ENCODE peak calls at places on chromosomes 13 and 19, in six cellular contexts. S is AG09319, L is LoVo, G is Peyer's patch, X is neural progenitor cell, A is EH. M is an unnamed sample.

GRCh38 chr13:49370390-49370789 is 73.5 kb downstream of the CAB39L start:
- DNase-seq in S (no peak), L (no peak), G (no peak), X (peak; percentile 28), A (no peak), M (no peak)

GRCh38 chr13:39452834-39453233 is 150.2 kb downstream of the LHFPL6 start:
- DNase-seq in S (no peak), L (no peak), G (no peak), X (no peak), A (no peak), M (no peak)

GRCh38 chr13:72166102-72166660 is 299.2 kb upstream of the DACH1 start:
- DNase-seq in S (no peak), L (no peak), G (no peak), X (no peak), A (peak; percentile 64), M (no peak)

GRCh38 chr13:46171739-46172138 is 10.2 kb downstream of the LCP1 start:
- DNase-seq in S (no peak), L (no peak), G (no peak), X (no peak), A (no peak), M (no peak)

GRCh38 chr13:101747039-101747438 is 294.6 kb downstream of the ITGBL1 start:
- DNase-seq in S (no peak), L (no peak), G (no peak), X (no peak), A (no peak), M (no peak)

GRCh38 chr19:48926909-48927308 is 6.6 kb upstream of the DHDH start:
- DNase-seq in S (peak; percentile 81), L (peak; percentile 47), G (peak; percentile 19), X (no peak), A (peak; percentile 97), M (peak; percentile 100)

GRCh38 chr19:16032509-16033135 is 43.7 kb upstream of the TPM4 start:
- DNase-seq in S (no peak), L (no peak), G (no peak), X (no peak), A (no peak), M (no peak)

GRCh38 chr13:24232474-24232873 is 72.0 kb downstream of the SPATA13 start:
- DNase-seq in S (no peak), L (no peak), G (no peak), X (no peak), A (no peak), M (no peak)

GRCh38 chr19:29928831-29929230 is 13.2 kb upstream of the URI1 start:
- DNase-seq in S (no peak), L (no peak), G (no peak), X (no peak), A (no peak), M (no peak)

GRCh38 chr19:36986131-36986530 is 70.0 kb downstream of the ZNF568 start:
- DNase-seq in S (no peak), L (no peak), G (no peak), X (no peak), A (no peak), M (no peak)

GRCh38 chr19:32646556-32646955 is 28.4 kb downstream of the ANKRD27 start:
- DNase-seq in S (no peak), L (no peak), G (no peak), X (no peak), A (no peak), M (no peak)

GRCh38 chr19:37991841-37992248 is 84.8 kb downstream of the SIPA1L3 start:
- DNase-seq in S (no peak), L (no peak), G (no peak), X (no peak), A (peak; percentile 60), M (no peak)

GRCh38 chr13:46495647-46496046 is 57.3 kb upstream of the LRCH1 start:
- DNase-seq in S (no peak), L (no peak), G (no peak), X (no peak), A (peak; percentile 9), M (peak; percentile 57)

GRCh38 chr19:4636151-4636717 is 3.1 kb upstream of the TNFAIP8L1 start:
- DNase-seq in S (peak; percentile 12), L (peak; percentile 67), G (peak; percentile 61), X (peak; percentile 88), A (peak; percentile 59), M (no peak)

GRCh38 chr19:7515471-7516226 is at the start of gene ZNF358:
- DNase-seq in S (peak; percentile 45), L (peak; percentile 75), G (no peak), X (peak; percentile 96), A (peak; percentile 77), M (peak; percentile 51)

GRCh38 chr13:40344270-40345148 is 321.9 kb downstream of the FOXO1 start:
- DNase-seq in S (no peak), L (no peak), G (no peak), X (no peak), A (peak; percentile 14), M (peak; percentile 36)

GRCh38 chr19:56152644-56153043 is 11.6 kb downstream of the ZNF444 start:
- DNase-seq in S (no peak), L (no peak), G (no peak), X (peak; percentile 34), A (no peak), M (no peak)

GRCh38 chr19:46967578-46968018 is 52.0 kb upstream of the NPAS1 start:
- DNase-seq in S (no peak), L (peak; percentile 35), G (peak; percentile 34), X (no peak), A (no peak), M (no peak)

M was measured in fibroblast of mammary gland.